ENCODE peak calls at places on chromosomes 11 and 22, in eight cellular contexts. O is neural progenitor cell, T is A549, F is tibial nerve, J is lung, X is brain microvascular endothelial cell, W is stomach, C is Peyer's patch. Z is an unnamed sample.

GRCh38 chr11:47348859-47349258 is 3.6 kb downstream of the MYBPC3 start:
- DNase-seq in O (peak; percentile 74), T (peak; percentile 63), F (no peak), J (no peak), X (peak; percentile 31), W (no peak), C (no peak), Z (no peak)

GRCh38 chr11:120632579-120632978 is 121.0 kb downstream of the GRIK4 start:
- DNase-seq in O (no peak), T (peak; percentile 7), F (no peak), J (no peak), X (no peak), W (no peak), C (no peak), Z (no peak)

GRCh38 chr11:55895216-55895615 is 12.1 kb downstream of the TRIM51 start:
- DNase-seq in O (no peak), T (no peak), F (no peak), J (no peak), X (no peak), W (no peak), C (no peak), Z (no peak)

GRCh38 chr11:60934790-60935605 is 10.7 kb downstream of the TMEM132A start:
- DNase-seq in O (no peak), T (no peak), F (no peak), J (no peak), X (no peak), W (no peak), C (no peak), Z (no peak)

GRCh38 chr22:20514658-20515406 is 7.4 kb downstream of the MED15 start:
- DNase-seq in O (no peak), T (peak; percentile 31), F (no peak), J (no peak), X (peak; percentile 84), W (no peak), C (no peak), Z (no peak)

GRCh38 chr11:1533342-1533725 is 38.7 kb downstream of the DUSP8 start:
- DNase-seq in O (no peak), T (no peak), F (no peak), J (no peak), X (no peak), W (no peak), C (no peak), Z (no peak)

GRCh38 chr11:69220581-69221051 is 64.9 kb downstream of the SMIM38 start:
- DNase-seq in O (no peak), T (no peak), F (no peak), J (no peak), X (no peak), W (peak; percentile 25), C (no peak), Z (no peak)

GRCh38 chr11:125343086-125343731 is 152.9 kb downstream of the FEZ1 start:
- DNase-seq in O (no peak), T (no peak), F (no peak), J (no peak), X (no peak), W (no peak), C (no peak), Z (no peak)

GRCh38 chr11:41307371-41308080 is 151.9 kb downstream of the LRRC4C start:
- DNase-seq in O (peak; percentile 5), T (no peak), F (no peak), J (no peak), X (no peak), W (no peak), C (no peak), Z (no peak)

GRCh38 chr11:47161134-47161854 is 15.4 kb downstream of the ARFGAP2 start:
- DNase-seq in O (peak; percentile 87), T (peak; percentile 75), F (peak; percentile 43), J (peak; percentile 54), X (peak; percentile 54), W (peak; percentile 71), C (peak; percentile 33), Z (peak; percentile 43)

GRCh38 chr11:82701847-82702520 is 31.7 kb downstream of the FAM181B start:
- DNase-seq in O (peak; percentile 74), T (peak; percentile 19), F (no peak), J (no peak), X (peak; percentile 41), W (no peak), C (no peak), Z (no peak)

GRCh38 chr11:95917188-95918036 is 6.5 kb downstream of the MTMR2 start:
- DNase-seq in O (no peak), T (no peak), F (no peak), J (no peak), X (peak; percentile 61), W (no peak), C (no peak), Z (no peak)

GRCh38 chr22:20430641-20431519 is 6.7 kb downstream of the SCARF2 start:
- DNase-seq in O (peak; percentile 93), T (peak; percentile 65), F (no peak), J (no peak), X (no peak), W (peak; percentile 64), C (peak; percentile 32), Z (peak; percentile 62)

GRCh38 chr22:21951931-21952465 is 650 bp downstream of the PPM1F start:
- DNase-seq in O (peak; percentile 69), T (no peak), F (no peak), J (no peak), X (peak; percentile 34), W (peak; percentile 57), C (peak; percentile 30), Z (no peak)

GRCh38 chr22:47678048-47678447 is 915.6 kb downstream of the TBC1D22A start:
- DNase-seq in O (no peak), T (no peak), F (no peak), J (no peak), X (no peak), W (no peak), C (no peak), Z (no peak)

GRCh38 chr11:62574363-62575057 is 819 bp upstream of the EEF1G start:
- DNase-seq in O (peak; percentile 31), T (no peak), F (no peak), J (no peak), X (no peak), W (peak; percentile 40), C (peak; percentile 37), Z (peak; percentile 23)

GRCh38 chr11:68912254-68912653 is 8.6 kb downstream of the IGHMBP2 start:
- DNase-seq in O (no peak), T (no peak), F (no peak), J (no peak), X (peak; percentile 29), W (no peak), C (no peak), Z (no peak)

GRCh38 chr11:11155962-11156815 is 196.9 kb downstream of the CSNK2A3 start:
- DNase-seq in O (peak; percentile 56), T (peak; percentile 9), F (no peak), J (no peak), X (no peak), W (no peak), C (no peak), Z (peak; percentile 64)

DNA sequence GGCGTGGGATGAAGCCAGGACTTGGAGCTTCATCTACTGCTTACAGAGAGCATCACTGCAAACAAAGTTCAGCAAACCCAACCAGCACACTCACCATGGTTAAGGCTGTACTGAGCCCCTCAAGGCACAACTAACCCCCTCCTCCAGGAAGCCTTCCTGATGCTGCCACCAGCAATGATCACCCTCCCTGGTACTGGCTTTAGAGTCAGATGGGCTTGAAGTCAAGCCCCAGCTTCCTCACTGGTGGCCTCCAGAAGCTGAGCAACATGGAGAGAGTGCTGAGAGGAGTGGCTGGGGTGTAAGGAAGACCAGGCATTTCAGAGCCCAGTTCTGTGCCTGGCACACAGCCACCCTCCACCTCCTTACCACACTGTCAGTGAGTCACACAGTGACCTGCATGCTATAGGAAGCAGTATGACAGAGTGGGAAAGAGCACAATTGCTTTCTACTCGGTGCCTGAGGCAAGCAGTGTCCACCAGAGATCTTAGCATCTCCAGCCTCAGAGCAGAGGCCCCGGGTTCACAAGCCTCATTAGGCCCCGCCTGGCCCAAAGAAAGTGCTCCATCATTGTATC is 24.7 kb upstream of the BAIAP2L2 start:
- DNase-seq in O (no peak), T (peak; percentile 56), F (no peak), J (no peak), X (peak; percentile 81), W (no peak), C (no peak), Z (no peak)
- H3K27ac ChIP-seq in O (no peak overlapping the region), T (no peak overlapping the region), F (no peak overlapping the region), J (no peak overlapping the region), X (no peak overlapping the region), W (no peak overlapping the region), C (no peak overlapping the region), Z (no peak overlapping the region)

GRCh38 chr11:43643898-43644625 is 36.5 kb upstream of the HSD17B12 start:
- DNase-seq in O (peak; percentile 93), T (peak; percentile 90), F (peak; percentile 65), J (peak; percentile 87), X (peak; percentile 84), W (peak; percentile 90), C (peak; percentile 84), Z (peak; percentile 87)

GRCh38 chr11:43639920-43640319 is 40.6 kb upstream of the HSD17B12 start:
- DNase-seq in O (no peak), T (no peak), F (no peak), J (no peak), X (no peak), W (no peak), C (no peak), Z (no peak)

GRCh38 chr11:43644626-43645299 is 35.8 kb upstream of the HSD17B12 start:
- DNase-seq in O (no peak), T (no peak), F (no peak), J (no peak), X (no peak), W (no peak), C (no peak), Z (no peak)

GRCh38 chr11:43638717-43639116 is 41.8 kb upstream of the HSD17B12 start:
- DNase-seq in O (peak; percentile 41), T (no peak), F (no peak), J (no peak), X (no peak), W (no peak), C (no peak), Z (no peak)

GRCh38 chr11:43639224-43639623 is 41.3 kb upstream of the HSD17B12 start:
- DNase-seq in O (no peak), T (no peak), F (no peak), J (no peak), X (no peak), W (no peak), C (no peak), Z (no peak)
- H3K27ac ChIP-seq in O (no peak overlapping the region), T (no peak overlapping the region), F (no peak overlapping the region), J (no peak overlapping the region), X (no peak overlapping the region), W (no peak overlapping the region), C (no peak overlapping the region), Z (no peak overlapping the region)

DNA sequence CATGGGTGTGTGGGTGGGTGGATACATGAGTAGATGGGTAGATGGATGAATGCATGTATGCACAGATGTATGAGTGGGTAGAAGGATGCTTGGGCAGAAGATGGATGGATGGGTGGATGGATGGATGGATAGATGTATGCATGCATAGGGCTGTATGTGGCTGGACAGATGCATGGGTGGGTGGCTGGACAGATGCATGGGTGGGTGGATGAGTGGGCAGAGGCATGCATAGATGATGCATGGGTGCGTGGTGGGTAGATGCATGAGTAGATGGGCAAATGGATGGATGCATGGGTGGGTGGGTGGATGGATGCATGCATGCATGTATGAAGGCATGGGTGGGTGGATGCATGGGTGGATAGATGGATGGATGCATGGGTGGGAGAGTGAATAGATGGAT is 6.8 kb upstream of the CD248 start:
- DNase-seq in O (no peak), T (no peak), F (no peak), J (no peak), X (no peak), W (no peak), C (no peak), Z (no peak)
- H3K27ac ChIP-seq in O (no peak overlapping the region), T (no peak overlapping the region), F (no peak overlapping the region), J (no peak overlapping the region), X (no peak overlapping the region), W (no peak overlapping the region), C (no peak overlapping the region), Z (no peak overlapping the region)

GRCh38 chr22:40498454-40499186 is 128.2 kb downstream of the SGSM3 start:
- DNase-seq in O (no peak), T (peak; percentile 97), F (no peak), J (no peak), X (peak; percentile 94), W (no peak), C (no peak), Z (no peak)
- H3K27ac ChIP-seq in O (no peak overlapping the region), T (peak overlapping the region; percentile 96), F (peak overlapping the region; percentile 55), J (peak overlapping the region; percentile 47), X (peak overlapping the region; percentile 94), W (peak overlapping the region; percentile 11), C (peak overlapping the region; percentile 4), Z (no peak overlapping the region)